ENCODE peak calls at places on chromosomes 11 and 22, in nine cellular contexts. X is fibroblast of pulmonary artery; O is B cell; F is endodermal cell; M is activated CD8-positive, alpha-beta T cell treated with anti-CD3 and anti-CD28 coated beads for 36 hours; V is heart left ventricle; W is lower leg skin; G is tibial nerve; S is endothelial cell. H is an unnamed sample.

GRCh38 chr22:30221121-30221992 is 25.2 kb downstream of the LIF start:
- DNase-seq in X (no peak), O (peak), F (no peak), M (peak), V (no peak), W (no peak), G (no peak), S (no peak), H (no peak)

GRCh38 chr11:94325681-94326080 is 21.3 kb downstream of the IZUMO1R start:
- DNase-seq in X (peak), O (peak), F (peak), M (peak), V (no peak), W (no peak), G (no peak), S (peak), H (peak)

GRCh38 chr11:66879583-66879982 is 22.7 kb downstream of the LRFN4 start:
- DNase-seq in X (no peak), O (no peak), F (no peak), M (no peak), V (no peak), W (no peak), G (no peak), S (no peak), H (no peak)

GRCh38 chr11:86047275-86047991 is 21.5 kb downstream of the PICALM start:
- DNase-seq in X (peak), O (no peak), F (no peak), M (peak), V (no peak), W (no peak), G (no peak), S (no peak), H (peak)

GRCh38 chr11:43408277-43408676 is 49.6 kb downstream of the TTC17 start:
- DNase-seq in X (no peak), O (no peak), F (no peak), M (no peak), V (no peak), W (no peak), G (no peak), S (no peak), H (no peak)

GRCh38 chr11:116224154-116224888 is 548.5 kb downstream of the BUD13 start:
- DNase-seq in X (peak), O (peak), F (peak), M (peak), V (peak), W (peak), G (peak), S (peak), H (peak)

GRCh38 chr11:19777342-19778102 is 64.9 kb downstream of the NAV2 start:
- DNase-seq in X (peak), O (peak), F (peak), M (peak), V (no peak), W (no peak), G (no peak), S (no peak), H (peak)

GRCh38 chr11:61737636-61738386 is 14.6 kb upstream of the MYRF start:
- DNase-seq in X (no peak), O (no peak), F (peak), M (no peak), V (no peak), W (no peak), G (no peak), S (no peak), H (no peak)

GRCh38 chr11:114886644-114887259 is 208.4 kb downstream of the NXPE2 start:
- DNase-seq in X (no peak), O (no peak), F (no peak), M (no peak), V (no peak), W (no peak), G (no peak), S (no peak), H (peak)

GRCh38 chr11:107691003-107691402 is 20.9 kb downstream of the SLN start:
- DNase-seq in X (peak), O (no peak), F (no peak), M (no peak), V (no peak), W (no peak), G (no peak), S (no peak), H (no peak)

GRCh38 chr11:12278766-12279671 is 98.4 kb upstream of the PARVA start:
- DNase-seq in X (no peak), O (no peak), F (peak), M (no peak), V (no peak), W (no peak), G (no peak), S (no peak), H (no peak)

GRCh38 chr11:117814766-117815261 is 9.7 kb downstream of the FXYD2 start:
- DNase-seq in X (peak), O (peak), F (peak), M (peak), V (peak), W (peak), G (peak), S (no peak), H (no peak)

GRCh38 chr11:1457326-1457680 is 29.3 kb downstream of the MOB2 start:
- DNase-seq in X (no peak), O (no peak), F (no peak), M (no peak), V (no peak), W (no peak), G (no peak), S (no peak), H (no peak)

GRCh38 chr22:47408409-47408808 is 646.0 kb downstream of the TBC1D22A start:
- DNase-seq in X (no peak), O (no peak), F (no peak), M (no peak), V (no peak), W (no peak), G (no peak), S (no peak), H (peak)

GRCh38 chr11:1749020-1749758 is 1.2 kb downstream of the IFITM10 start:
- DNase-seq in X (no peak), O (no peak), F (no peak), M (no peak), V (no peak), W (no peak), G (no peak), S (no peak), H (no peak)

GRCh38 chr11:103993502-103993901 is 42.9 kb upstream of the DDI1 start:
- DNase-seq in X (no peak), O (no peak), F (no peak), M (no peak), V (no peak), W (no peak), G (no peak), S (no peak), H (no peak)

GRCh38 chr11:12922980-12923507 is 86.1 kb upstream of the RASSF10 start:
- DNase-seq in X (peak), O (no peak), F (no peak), M (no peak), V (no peak), W (no peak), G (no peak), S (no peak), H (peak)

GRCh38 chr22:31615481-31615840 is 46.6 kb downstream of the PISD start:
- DNase-seq in X (no peak), O (no peak), F (peak), M (no peak), V (peak), W (no peak), G (no peak), S (no peak), H (no peak)

GRCh38 chr11:62792193-62792575 is 378 bp upstream of the TMEM223 start:
- DNase-seq in X (no peak), O (no peak), F (peak), M (peak), V (peak), W (no peak), G (no peak), S (no peak), H (no peak)

GRCh38 chr22:26210390-26210789 is 41.1 kb downstream of the SEZ6L start:
- DNase-seq in X (no peak), O (no peak), F (no peak), M (no peak), V (no peak), W (no peak), G (no peak), S (no peak), H (no peak)

GRCh38 chr11:33898957-33899356 is 7.1 kb upstream of the LMO2 start:
- DNase-seq in X (no peak), O (no peak), F (no peak), M (no peak), V (no peak), W (no peak), G (no peak), S (no peak), H (no peak)

GRCh38 chr11:57312511-57313021 is 12.2 kb downstream of the TNKS1BP1 start:
- DNase-seq in X (no peak), O (no peak), F (no peak), M (no peak), V (no peak), W (no peak), G (no peak), S (no peak), H (no peak)

GRCh38 chr11:17939542-17939941 is 73.3 kb downstream of the SERGEF start:
- DNase-seq in X (no peak), O (no peak), F (no peak), M (no peak), V (peak), W (no peak), G (no peak), S (no peak), H (no peak)

GRCh38 chr22:25048659-25049657 is 96.4 kb downstream of the KIAA1671 start:
- DNase-seq in X (peak), O (peak), F (peak), M (peak), V (peak), W (peak), G (no peak), S (peak), H (peak)

GRCh38 chr11:66910016-66910415 is 48.2 kb downstream of the PC start:
- DNase-seq in X (no peak), O (no peak), F (no peak), M (no peak), V (no peak), W (no peak), G (no peak), S (no peak), H (no peak)

GRCh38 chr11:87215236-87215635 is 177.5 kb downstream of the TMEM135 start:
- DNase-seq in X (no peak), O (no peak), F (no peak), M (no peak), V (no peak), W (no peak), G (no peak), S (no peak), H (peak)

GRCh38 chr11:128734439-128735224 is 40.8 kb downstream of the FLI1 start:
- DNase-seq in X (no peak), O (peak), F (no peak), M (peak), V (peak), W (no peak), G (no peak), S (no peak), H (no peak)

GRCh38 chr22:49772692-49773091 is 55.0 kb downstream of the BRD1 start:
- DNase-seq in X (no peak), O (no peak), F (no peak), M (peak), V (no peak), W (no peak), G (no peak), S (no peak), H (no peak)

GRCh38 chr22:21447694-21448402 is 19.3 kb upstream of the TMEM191C start:
- DNase-seq in X (no peak), O (no peak), F (peak), M (peak), V (peak), W (peak), G (no peak), S (peak), H (no peak)
- TF ChIP-seq CTCF in X (peak), O (no peak), F (peak), M (peak), V (no peak), W (no peak), G (no peak), S (no peak), H (no peak)

DNA sequence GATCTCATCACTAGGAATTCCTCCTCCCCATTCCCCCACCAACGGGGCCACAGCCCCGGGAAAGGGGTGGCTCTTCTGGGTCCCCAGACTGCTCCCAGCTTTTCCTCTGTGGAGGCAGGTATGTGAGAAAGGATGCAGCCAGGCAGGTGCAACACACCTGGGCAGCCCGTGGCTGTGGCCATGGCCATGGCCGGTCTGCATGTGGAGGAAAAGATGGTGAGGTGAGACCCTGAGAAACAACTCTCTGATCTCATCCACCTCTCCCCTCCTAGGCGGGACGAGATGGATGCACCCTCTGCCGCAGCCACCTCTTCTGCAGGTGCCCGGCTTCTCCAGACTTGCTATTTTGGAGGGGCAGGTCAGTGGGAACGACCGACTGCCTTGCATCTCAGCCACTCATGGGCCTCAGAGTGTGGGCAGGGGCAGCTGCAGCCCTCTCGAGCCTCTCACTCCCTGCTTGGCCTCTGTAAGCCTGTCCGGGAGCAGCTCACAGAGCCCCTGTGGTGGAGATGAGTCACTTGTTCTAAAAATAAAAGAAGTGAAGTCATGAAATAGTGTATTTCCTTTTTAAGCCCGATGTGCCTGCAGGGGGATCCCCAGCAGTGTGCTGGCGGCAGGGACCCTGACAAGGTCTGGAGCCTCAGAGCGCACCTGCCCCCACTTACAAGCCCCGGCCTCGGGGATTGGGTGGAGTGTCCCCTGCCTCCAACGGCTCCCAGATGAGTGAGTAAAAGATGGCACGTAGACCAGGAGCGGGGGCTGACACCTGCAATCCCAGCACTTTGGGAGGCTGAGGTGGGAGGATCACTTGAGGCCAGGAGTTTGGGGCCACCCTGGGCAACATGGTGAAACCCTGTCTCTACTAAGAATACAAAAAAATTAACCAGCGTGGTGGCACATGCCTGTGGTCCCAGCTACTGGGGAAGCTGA is 10.7 kb downstream of the SMIM38 start:
- DNase-seq in X (peak), O (peak), F (peak), M (peak), V (peak), W (no peak), G (no peak), S (no peak), H (peak)
- TF ChIP-seq CTCF in X (peak), O (no peak), F (no peak), M (peak), V (peak), W (no peak), G (no peak), S (no peak), H (no peak)

GRCh38 chr22:21797444-21798221 is 62.0 kb upstream of the YPEL1 start:
- DNase-seq in X (peak), O (no peak), F (no peak), M (no peak), V (no peak), W (no peak), G (no peak), S (no peak), H (no peak)
- TF ChIP-seq CTCF in X (no peak), O (no peak), F (no peak), M (no peak), V (no peak), W (no peak), G (no peak), S (no peak), H (no peak)

GRCh38 chr11:2805388-2806057 is 80.1 kb downstream of the CDKN1C start:
- DNase-seq in X (no peak), O (no peak), F (peak), M (no peak), V (no peak), W (no peak), G (peak), S (no peak), H (no peak)
- TF ChIP-seq CTCF in X (no peak), O (no peak), F (no peak), M (no peak), V (no peak), W (no peak), G (no peak), S (no peak), H (no peak)

GRCh38 chr11:45671246-45672171 is 6.1 kb upstream of the CHST1 start:
- DNase-seq in X (no peak), O (no peak), F (no peak), M (no peak), V (no peak), W (no peak), G (no peak), S (no peak), H (no peak)
- TF ChIP-seq CTCF in X (no peak), O (no peak), F (peak), M (no peak), V (peak), W (no peak), G (no peak), S (peak), H (no peak)

GRCh38 chr11:105027671-105028070 is 4.7 kb upstream of the CASP5 start:
- DNase-seq in X (no peak), O (no peak), F (no peak), M (no peak), V (no peak), W (no peak), G (no peak), S (no peak), H (no peak)
- TF ChIP-seq CTCF in X (no peak), O (no peak), F (no peak), M (no peak), V (no peak), W (no peak), G (no peak), S (no peak), H (no peak)

H was measured in MCF 10A.